ENCODE peak calls at places on chromosomes 13 and 19, in seven cellular contexts. I is IMR-90, F is H9, E is H1, V is neuronal stem cell, G is mesenchymal stem cell, Z is trophoblast cell. N is an unnamed sample.

GRCh38 chr19:39514840-39515550 is at the start of gene SELENOV:
- DNase-seq in Z (no peak), I (no peak), G (no peak), E (no peak), F (peak; percentile 83), V (no peak), N (peak; percentile 84)

GRCh38 chr19:35720163-35720524 is 2.3 kb downstream of the KMT2B start:
- DNase-seq in G (no peak), E (no peak), F (no peak), I (no peak), Z (no peak), V (no peak), N (no peak)

GRCh38 chr19:17692566-17692965 is 4.4 kb upstream of the UNC13A start:
- DNase-seq in I (no peak), F (no peak), G (no peak), V (no peak), Z (no peak), E (no peak), N (no peak)

GRCh38 chr19:2500861-2501260 is 24.9 kb downstream of the GADD45B start:
- DNase-seq in V (no peak), G (no peak), Z (no peak), F (no peak), E (no peak), I (no peak), N (no peak)

GRCh38 chr19:46218160-46218559 is 11.4 kb upstream of the IGFL1 start:
- DNase-seq in F (peak; percentile 74), E (peak; percentile 38), V (peak; percentile 83), G (peak; percentile 28), I (peak; percentile 6), Z (peak; percentile 74), N (peak; percentile 80)

GRCh38 chr19:31346660-31347059 is 2.6 kb downstream of the TSHZ3 start:
- DNase-seq in E (no peak), F (no peak), I (no peak), Z (no peak), G (no peak), V (no peak), N (no peak)

GRCh38 chr13:111566567-111566966 is 246.1 kb downstream of the TEX29 start:
- DNase-seq in F (no peak), V (no peak), G (no peak), Z (no peak), E (no peak), I (no peak), N (no peak)

GRCh38 chr19:48123907-48124675 is 13.5 kb upstream of the PLA2G4C start:
- DNase-seq in V (peak; percentile 54), E (no peak), G (no peak), I (peak; percentile 73), Z (no peak), F (no peak), N (no peak)

GRCh38 chr13:100887729-100888151 is 213.1 kb upstream of the TMTC4 start:
- DNase-seq in V (no peak), G (peak; percentile 89), I (peak; percentile 82), F (no peak), E (no peak), Z (peak; percentile 48), N (peak; percentile 54)

GRCh38 chr19:49408816-49409440 is 14.3 kb downstream of the PTH2 start:
- DNase-seq in V (no peak), E (no peak), G (no peak), Z (no peak), I (no peak), F (no peak), N (no peak)

GRCh38 chr19:16447015-16447384 is 24.8 kb downstream of the EPS15L1 start:
- DNase-seq in E (no peak), I (peak; percentile 91), F (no peak), V (no peak), Z (peak; percentile 93), G (peak; percentile 88), N (no peak)

GRCh38 chr13:60402022-60402421 is 5.0 kb downstream of the TDRD3 start:
- DNase-seq in I (peak; percentile 5), E (no peak), V (no peak), G (no peak), F (no peak), Z (no peak), N (peak; percentile 21)

GRCh38 chr19:16566161-16566560 is 6.1 kb downstream of the SLC35E1 start:
- DNase-seq in Z (no peak), V (no peak), G (no peak), E (no peak), I (no peak), F (no peak), N (no peak)

GRCh38 chr13:73880365-73880764 is 253.8 kb downstream of the KLF12 start:
- DNase-seq in V (no peak), G (peak; percentile 47), E (no peak), F (no peak), Z (no peak), I (peak; percentile 36), N (peak; percentile 66)
- H3K27ac ChIP-seq in V (no peak overlapping the region), G (no peak overlapping the region), E (no peak overlapping the region), F (no peak overlapping the region), Z (no peak overlapping the region), I (no peak overlapping the region), N (no peak overlapping the region)

DNA sequence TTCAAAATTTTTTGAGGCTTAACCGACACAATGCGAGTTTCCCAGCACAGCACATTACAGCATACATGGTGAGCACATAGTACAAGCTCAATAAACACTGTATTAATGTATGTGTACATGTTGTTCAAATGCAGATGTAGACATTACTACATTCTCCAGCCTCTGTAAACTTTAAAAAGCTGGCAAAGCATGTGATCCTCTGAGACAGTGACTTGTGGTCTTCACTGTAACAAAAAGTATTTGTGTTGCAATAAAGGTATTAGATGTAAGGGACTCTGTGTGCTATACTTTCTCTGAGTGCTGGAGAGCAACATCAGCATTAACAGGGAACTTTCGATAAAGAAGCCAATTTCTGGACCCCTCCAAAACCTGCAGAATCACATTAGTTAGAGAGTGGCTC is 46.4 kb upstream of the ZNF254 start:
- DNase-seq in G (peak; percentile 53), F (no peak), V (no peak), E (no peak), I (no peak), Z (no peak), N (no peak)
- H3K23ac ChIP-seq in G (no peak overlapping the region), F (no peak overlapping the region), V (no peak overlapping the region), E (no peak overlapping the region), I (no peak overlapping the region), Z (no peak overlapping the region), N (no peak overlapping the region)

GRCh38 chr19:5624154-5624663 is 1.3 kb downstream of the SAFB start:
- DNase-seq in E (no peak), F (no peak), G (peak; percentile 64), V (no peak), Z (no peak), I (peak; percentile 61), N (peak; percentile 25)

GRCh38 chr19:5624741-5625140 is 1.9 kb downstream of the SAFB start:
- DNase-seq in Z (no peak), V (no peak), G (no peak), F (no peak), I (no peak), E (no peak), N (peak; percentile 30)

GRCh38 chr19:5627395-5627904 is 4.6 kb downstream of the SAFB start:
- DNase-seq in Z (no peak), F (peak; percentile 31), E (no peak), V (no peak), G (peak; percentile 47), I (peak; percentile 72), N (peak; percentile 47)

GRCh38 chr19:5623397-5624153 is 692 bp downstream of the SAFB start:
- DNase-seq in Z (no peak), I (no peak), G (peak; percentile 17), V (no peak), F (no peak), E (no peak), N (no peak)

DNA sequence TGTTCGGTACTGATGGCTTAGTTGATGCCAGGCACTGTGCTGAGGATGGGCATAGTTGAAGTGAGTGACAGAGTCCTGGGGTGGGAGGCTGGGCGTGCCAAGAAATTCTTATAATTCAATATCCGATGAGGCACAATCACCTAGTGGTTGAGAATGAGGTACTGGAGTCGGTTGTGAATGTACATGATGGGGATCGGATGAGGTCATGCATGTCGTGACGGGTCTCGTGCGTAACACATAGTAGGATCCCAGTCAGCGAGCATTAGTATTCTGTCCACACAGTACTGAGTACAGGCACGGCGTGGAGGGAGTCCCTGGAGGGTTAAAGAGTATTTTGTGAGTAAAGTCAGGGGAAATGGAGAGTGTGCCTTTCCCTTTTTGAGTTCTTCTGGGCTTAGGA is 2.8 kb downstream of the SAFB start:
- DNase-seq in F (no peak), I (no peak), V (no peak), Z (no peak), E (no peak), G (no peak), N (no peak)
- H3K4ac ChIP-seq in F (no peak overlapping the region), I (no peak overlapping the region), V (no peak overlapping the region), Z (peak overlapping the region; percentile 28), E (no peak overlapping the region), G (no peak overlapping the region), N (no peak overlapping the region)

GRCh38 chr19:10246511-10246910 is 5.5 kb upstream of the MRPL4 start:
- DNase-seq in I (no peak), G (no peak), Z (no peak), E (no peak), F (no peak), V (no peak), N (no peak)
- H3K27ac ChIP-seq in I (no peak overlapping the region), G (no peak overlapping the region), Z (no peak overlapping the region), E (no peak overlapping the region), F (no peak overlapping the region), V (no peak overlapping the region), N (no peak overlapping the region)